ENCODE peak calls at places on chromosomes 16 and 17, in five cellular contexts. J, L, E, M and S are unnamed samples.

GRCh38 chr16:89408315-89408714 is 82.0 kb downstream of the ANKRD11 start:
- DNase-seq in E (no peak), M (no peak), L (no peak), J (no peak), S (no peak)

GRCh38 chr16:50313596-50314483 is 47.5 kb downstream of the ADCY7 start:
- DNase-seq in L (no peak), M (peak), E (peak), J (peak), S (peak)

GRCh38 chr16:77896357-77896972 is 108.1 kb downstream of the VAT1L start:
- DNase-seq in J (no peak), L (no peak), E (no peak), M (no peak), S (no peak)

GRCh38 chr16:31474173-31474714 is 2.3 kb downstream of the TGFB1I1 start:
- DNase-seq in E (no peak), M (no peak), J (no peak), L (no peak), S (no peak)

GRCh38 chr17:75032896-75033294 is 13.9 kb downstream of the ATP5PD start:
- DNase-seq in L (no peak), E (no peak), M (peak), J (peak), S (no peak)

GRCh38 chr17:69342896-69343644 is 16.1 kb upstream of the ABCA5 start:
- DNase-seq in J (no peak), M (no peak), L (no peak), E (no peak), S (no peak)

GRCh38 chr17:4968916-4969550 is 1.4 kb upstream of the SPAG7 start:
- DNase-seq in M (peak), L (no peak), J (no peak), E (peak), S (peak)

GRCh38 chr17:75654176-75654575 is 12.8 kb downstream of the RECQL5 start:
- DNase-seq in E (no peak), M (peak), L (no peak), J (peak), S (peak)

GRCh38 chr16:83835972-83836566 is 28.3 kb downstream of the HSBP1 start:
- DNase-seq in E (no peak), M (no peak), J (no peak), L (no peak), S (no peak)

GRCh38 chr17:17028878-17029535 is 13.2 kb upstream of the MPRIP start:
- DNase-seq in M (peak), J (no peak), E (peak), L (no peak), S (peak)

GRCh38 chr17:28018439-28019070 is 23.9 kb upstream of the NLK start:
- DNase-seq in M (no peak), E (no peak), J (no peak), L (no peak), S (no peak)

GRCh38 chr16:35559911-35560636 is 2100.7 kb downstream of the TP53TG3F start:
- DNase-seq in L (no peak), M (no peak), J (no peak), E (no peak), S (no peak)

GRCh38 chr17:72838068-72838467 is 254.4 kb downstream of the SLC39A11 start:
- DNase-seq in M (no peak), E (no peak), J (no peak), L (no peak), S (no peak)

GRCh38 chr17:69228576-69228975 is at the start of gene ABCA10:
- DNase-seq in L (no peak), M (no peak), J (no peak), E (no peak), S (no peak)

GRCh38 chr17:14923981-14924380 is 341.1 kb downstream of the PMP22 start:
- DNase-seq in J (no peak), E (no peak), M (no peak), L (no peak), S (no peak)

GRCh38 chr17:35901776-35902175 is 21.6 kb upstream of the CCL5 start:
- DNase-seq in E (no peak), L (no peak), M (no peak), J (no peak), S (no peak)

GRCh38 chr17:8753976-8754440 is 4.3 kb downstream of the SPDYE4 start:
- DNase-seq in E (peak), L (no peak), M (no peak), J (no peak), S (no peak)